ENCODE peak calls at places on chromosomes 6 and 20, in five cellular contexts. E is A549, A is HepG2, F is K562, L is GM12878. B is an unnamed sample.
A peak's percentile ranks its signal among the peaks of the same experiment; 100 is the strongest.

GRCh38 chr20:60528141-60528540 is 569.9 kb downstream of the CDH26 start:
- ATAC-seq in A (no peak), E (no peak), F (no peak), L (no peak), B (no peak)

GRCh38 chr20:30610044-30610693 is 647.3 kb upstream of the DEFB115 start:
- ATAC-seq in L (no peak), F (no peak), E (no peak), A (no peak), B (no peak)

GRCh38 chr6:43376551-43376981 is 7.1 kb upstream of the ZNF318 start:
- ATAC-seq in L (peak; percentile 78), A (no peak), E (no peak), F (no peak), B (no peak)

GRCh38 chr6:129886401-129887155 is 25.5 kb upstream of the TMEM244 start:
- ATAC-seq in F (no peak), E (no peak), L (no peak), A (no peak), B (no peak)

GRCh38 chr20:10074513-10074912 is 39.7 kb downstream of the ANKEF1 start:
- ATAC-seq in E (peak; percentile 87), L (peak; percentile 28), F (no peak), A (peak; percentile 40), B (peak; percentile 57)

GRCh38 chr20:6636209-6637159 is 131.0 kb upstream of the BMP2 start:
- ATAC-seq in A (peak; percentile 96), E (peak; percentile 80), L (peak; percentile 73), F (no peak), B (peak; percentile 63)

GRCh38 chr6:24686408-24686807 is 19.5 kb downstream of the ACOT13 start:
- ATAC-seq in A (no peak), E (no peak), L (no peak), F (no peak), B (no peak)

GRCh38 chr20:35886537-35886936 is 67.8 kb downstream of the SCAND1 start:
- ATAC-seq in A (no peak), E (no peak), L (no peak), F (no peak), B (no peak)

GRCh38 chr20:39886650-39887190 is 802.3 kb downstream of the MAFB start:
- ATAC-seq in F (no peak), E (no peak), L (peak; percentile 64), A (no peak), B (peak; percentile 54)

GRCh38 chr20:55143605-55144004 is 668.2 kb downstream of the DOK5 start:
- ATAC-seq in E (no peak), A (no peak), F (no peak), L (no peak), B (no peak)

GRCh38 chr6:159094444-159095252 is 49.9 kb upstream of the TAGAP start:
- ATAC-seq in A (no peak), E (no peak), F (no peak), L (peak; percentile 92), B (no peak)

GRCh38 chr6:17504005-17504404 is 96.1 kb upstream of the FAM8A1 start:
- ATAC-seq in L (no peak), E (no peak), F (no peak), A (no peak), B (no peak)

GRCh38 chr6:17506962-17507361 is 93.1 kb upstream of the FAM8A1 start:
- ATAC-seq in F (no peak), L (no peak), E (no peak), A (no peak), B (no peak)

GRCh38 chr6:17505767-17506280 is 94.3 kb upstream of the FAM8A1 start:
- ATAC-seq in E (peak; percentile 24), F (no peak), A (no peak), L (no peak), B (peak; percentile 43)

GRCh38 chr6:17505062-17505476 is 95.0 kb upstream of the FAM8A1 start:
- ATAC-seq in A (peak; percentile 73), L (peak; percentile 66), E (peak; percentile 76), F (peak; percentile 80), B (no peak)

DNA sequence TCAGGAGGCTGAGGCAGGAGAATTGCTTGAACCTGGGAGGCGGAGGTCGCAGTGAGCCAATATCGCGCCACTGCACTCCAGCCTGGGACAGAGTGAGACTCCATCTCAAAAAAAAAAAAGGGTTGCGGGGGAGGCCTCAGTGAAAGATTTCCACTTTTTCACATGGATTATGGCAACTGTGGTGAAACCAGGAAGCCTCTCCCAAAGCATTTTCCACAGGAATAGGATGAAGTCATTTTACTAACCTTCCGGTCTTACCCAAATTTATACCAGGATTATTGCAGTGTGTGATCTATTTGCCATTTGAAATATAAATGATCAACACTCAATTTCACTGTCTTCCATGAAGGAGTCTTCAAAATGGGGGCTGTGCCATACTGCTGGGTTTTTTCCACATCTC is 93.6 kb upstream of the FAM8A1 start:
- ATAC-seq in E (no peak), F (no peak), A (no peak), L (no peak), B (no peak)
- TF ChIP-seq EP300 in E (no peak), F (no peak), A (no peak), L (no peak), B (no peak)

DNA sequence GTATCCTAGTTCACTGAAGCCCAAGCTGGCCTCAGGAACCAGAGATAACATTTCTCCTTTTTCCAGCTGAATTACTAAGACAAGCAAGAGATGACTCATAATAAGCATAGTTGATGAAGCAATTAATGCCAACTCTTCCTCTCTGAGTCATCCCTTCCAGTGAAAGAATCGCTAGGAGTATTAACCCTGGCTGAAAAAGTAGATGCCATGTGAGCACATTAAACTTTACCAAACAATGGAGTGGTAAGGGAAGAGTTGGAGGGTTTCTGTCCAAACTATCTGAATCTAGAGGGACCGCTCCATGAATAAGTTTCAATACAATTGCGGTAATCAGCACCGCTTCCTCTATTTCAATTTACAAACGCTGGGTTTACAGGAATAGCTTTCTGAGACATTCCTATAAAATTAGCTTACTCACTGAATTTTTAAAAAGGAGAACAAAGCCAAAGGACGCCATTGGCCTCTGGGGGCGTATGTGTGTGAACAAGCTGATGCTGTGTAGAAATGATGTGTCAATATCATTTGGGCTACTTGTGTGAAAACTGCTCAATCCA is 48.3 kb downstream of the ATXN1 start:
- ATAC-seq in E (peak; percentile 79), L (peak; percentile 71), A (peak; percentile 55), F (peak; percentile 71), B (peak; percentile 93)
- H3K4me3 ChIP-seq in E (peak overlapping the region; percentile 3), L (no peak overlapping the region), A (no peak overlapping the region), F (no peak overlapping the region), B (no peak overlapping the region)

GRCh38 chr6:96468681-96469224 is 52.9 kb upstream of the UFL1 start:
- ATAC-seq in A (no peak), L (peak; percentile 56), F (no peak), E (no peak), B (no peak)
- TF ChIP-seq CTCF in A (no peak), L (peak; percentile 32), F (no peak), E (peak; percentile 13), B (no peak)

GRCh38 chr20:19427480-19427879 is 215.0 kb downstream of the SLC24A3 start:
- ATAC-seq in A (peak; percentile 89), L (no peak), F (no peak), E (no peak), B (peak; percentile 43)
- TF ChIP-seq EP300 in A (no peak), L (no peak), F (no peak), E (no peak), B (no peak)

GRCh38 chr20:15700147-15700765 is 873.0 kb downstream of the KIF16B start:
- ATAC-seq in L (no peak), A (peak; percentile 57), F (no peak), E (no peak), B (no peak)
- H3K4me3 ChIP-seq in L (no peak overlapping the region), A (no peak overlapping the region), F (no peak overlapping the region), E (no peak overlapping the region), B (no peak overlapping the region)

B was measured in gastroesophageal sphincter.